ENCODE peak calls at places on chromosomes 12 and 14, in eight cellular contexts. X, C, T, J, G, I, K and P are unnamed samples. For H3K9me3, the result is how much of the 10 kb centered on the place peaks cover.

GRCh38 chr14:65290830-65291229 is 121.7 kb upstream of the FUT8 start:
- DNase-seq in X (no peak), C (peak), T (no peak), J (no peak), G (no peak), I (peak), K (no peak), P (no peak)

GRCh38 chr12:91349451-91349850 is 166.8 kb upstream of the DCN start:
- DNase-seq in X (no peak), C (no peak), T (no peak), J (no peak), G (no peak), I (no peak), K (no peak), P (no peak)

GRCh38 chr14:68666206-68666730 is 126.6 kb downstream of the ZFP36L1 start:
- DNase-seq in X (no peak), C (peak), T (no peak), J (no peak), G (no peak), I (peak), K (no peak), P (no peak)

GRCh38 chr12:27981874-27982273 is 9.3 kb upstream of the PTHLH start:
- DNase-seq in X (no peak), C (peak), T (no peak), J (no peak), G (no peak), I (no peak), K (no peak), P (no peak)

GRCh38 chr12:131089526-131090253 is 136.0 kb downstream of the ADGRD1 start:
- DNase-seq in X (peak), C (no peak), T (no peak), J (no peak), G (no peak), I (no peak), K (no peak), P (no peak)

GRCh38 chr12:131422185-131422515 is 288.7 kb upstream of the SFSWAP start:
- DNase-seq in X (no peak), C (no peak), T (no peak), J (no peak), G (no peak), I (no peak), K (no peak), P (no peak)

GRCh38 chr12:105330938-105331804 is 680 bp downstream of the C12orf75 start:
- DNase-seq in X (peak), C (peak), T (peak), J (no peak), G (peak), I (no peak), K (peak), P (no peak)

GRCh38 chr14:81433378-81433777 is 33.3 kb upstream of the STON2 start:
- DNase-seq in X (no peak), C (no peak), T (no peak), J (no peak), G (no peak), I (no peak), K (no peak), P (no peak)

GRCh38 chr14:50658203-50658602 is 9.9 kb downstream of the SAV1 start:
- DNase-seq in X (no peak), C (peak), T (no peak), J (no peak), G (no peak), I (peak), K (no peak), P (no peak)

GRCh38 chr14:71319646-71320045 is 412.4 kb downstream of the PCNX1 start:
- DNase-seq in X (no peak), C (no peak), T (no peak), J (no peak), G (no peak), I (no peak), K (peak), P (no peak)

GRCh38 chr12:49529409-49529808 is 9.4 kb upstream of the KCNH3 start:
- DNase-seq in X (no peak), C (no peak), T (no peak), J (no peak), G (no peak), I (no peak), K (no peak), P (no peak)

GRCh38 chr14:41087056-41087455 is 519.6 kb upstream of the LRFN5 start:
- DNase-seq in X (no peak), C (no peak), T (no peak), J (no peak), G (no peak), I (no peak), K (no peak), P (no peak)

GRCh38 chr12:123453165-123453564 is 4.8 kb upstream of the SNRNP35 start:
- DNase-seq in X (no peak), C (no peak), T (no peak), J (no peak), G (no peak), I (no peak), K (no peak), P (no peak)

GRCh38 chr14:36701144-36701543 is 39.5 kb downstream of the PAX9 start:
- DNase-seq in X (no peak), C (no peak), T (no peak), J (no peak), G (no peak), I (no peak), K (no peak), P (no peak)

GRCh38 chr14:105180598-105181528 is at the start of gene NUDT14:
- DNase-seq in X (peak), C (peak), T (peak), J (no peak), G (no peak), I (peak), K (peak), P (peak)

GRCh38 chr14:65958664-65959562 is 527.3 kb upstream of the CCDC196 start:
- DNase-seq in X (no peak), C (peak), T (peak), J (peak), G (no peak), I (peak), K (peak), P (no peak)

GRCh38 chr12:128267246-128267622 is 264 bp downstream of the TMEM132C start:
- DNase-seq in X (no peak), C (no peak), T (no peak), J (no peak), G (no peak), I (no peak), K (no peak), P (no peak)

GRCh38 chr12:132561784-132562156 is 48.6 kb downstream of the LRCOL1 start:
- DNase-seq in X (peak), C (peak), T (no peak), J (no peak), G (no peak), I (no peak), K (peak), P (no peak)

GRCh38 chr12:89568484-89568883 is 42.6 kb upstream of the POC1B start:
- DNase-seq in X (no peak), C (no peak), T (no peak), J (no peak), G (no peak), I (no peak), K (no peak), P (no peak)

GRCh38 chr12:115094163-115094816 is 410.3 kb upstream of the TBX3 start:
- DNase-seq in X (no peak), C (no peak), T (no peak), J (no peak), G (no peak), I (no peak), K (no peak), P (no peak)

GRCh38 chr12:12467701-12468218 is 94.9 kb downstream of the DUSP16 start:
- DNase-seq in X (no peak), C (no peak), T (peak), J (no peak), G (no peak), I (no peak), K (no peak), P (peak)

GRCh38 chr12:89960607-89961394 is 252.2 kb upstream of the ATP2B1 start:
- DNase-seq in X (no peak), C (no peak), T (no peak), J (no peak), G (no peak), I (no peak), K (no peak), P (no peak)

GRCh38 chr14:73105050-73105449 is 31.3 kb upstream of the PSEN1 start:
- DNase-seq in X (no peak), C (no peak), T (no peak), J (no peak), G (no peak), I (no peak), K (no peak), P (no peak)

GRCh38 chr14:102201369-102201748 is 61.7 kb downstream of the WDR20 start:
- DNase-seq in X (no peak), C (no peak), T (no peak), J (no peak), G (no peak), I (no peak), K (no peak), P (no peak)

GRCh38 chr12:108856428-108857157 is 790 bp downstream of the SSH1 start:
- DNase-seq in X (peak), C (peak), T (peak), J (no peak), G (peak), I (peak), K (peak), P (peak)

GRCh38 chr14:61145903-61146411 is 135.2 kb downstream of the TMEM30B start:
- DNase-seq in X (no peak), C (peak), T (no peak), J (no peak), G (no peak), I (no peak), K (no peak), P (no peak)

GRCh38 chr12:113461666-113462065 is 10.0 kb downstream of the LHX5 start:
- DNase-seq in X (no peak), C (peak), T (no peak), J (peak), G (no peak), I (no peak), K (peak), P (no peak)

GRCh38 chr12:67855103-67855502 is 134.1 kb upstream of the IFNG-AS1 start:
- DNase-seq in X (no peak), C (no peak), T (no peak), J (no peak), G (no peak), I (no peak), K (no peak), P (no peak)

GRCh38 chr12:49827351-49828099 is 688 bp downstream of the NCKAP5L start:
- DNase-seq in X (peak), C (peak), T (peak), J (peak), G (peak), I (peak), K (peak), P (peak)

GRCh38 chr14:82642425-82642824 is 1108.8 kb upstream of the SEL1L start:
- DNase-seq in X (peak), C (no peak), T (no peak), J (no peak), G (no peak), I (no peak), K (no peak), P (no peak)

GRCh38 chr12:121861549-121862254 is 3.0 kb upstream of the HPD start:
- DNase-seq in X (no peak), C (peak), T (no peak), J (no peak), G (no peak), I (no peak), K (no peak), P (no peak)

GRCh38 chr12:132384916-132385315 is 55.5 kb upstream of the GALNT9 start:
- DNase-seq in X (no peak), C (no peak), T (no peak), J (no peak), G (no peak), I (no peak), K (no peak), P (no peak)

GRCh38 chr14:99578541-99579044 is 25.4 kb downstream of the CCDC85C start:
- DNase-seq in X (peak), C (no peak), T (no peak), J (no peak), G (no peak), I (no peak), K (no peak), P (no peak)

GRCh38 chr12:46455648-46456352 is 83.2 kb upstream of the SLC38A2 start:
- DNase-seq in X (peak), C (no peak), T (no peak), J (no peak), G (no peak), I (no peak), K (no peak), P (no peak)

DNA sequence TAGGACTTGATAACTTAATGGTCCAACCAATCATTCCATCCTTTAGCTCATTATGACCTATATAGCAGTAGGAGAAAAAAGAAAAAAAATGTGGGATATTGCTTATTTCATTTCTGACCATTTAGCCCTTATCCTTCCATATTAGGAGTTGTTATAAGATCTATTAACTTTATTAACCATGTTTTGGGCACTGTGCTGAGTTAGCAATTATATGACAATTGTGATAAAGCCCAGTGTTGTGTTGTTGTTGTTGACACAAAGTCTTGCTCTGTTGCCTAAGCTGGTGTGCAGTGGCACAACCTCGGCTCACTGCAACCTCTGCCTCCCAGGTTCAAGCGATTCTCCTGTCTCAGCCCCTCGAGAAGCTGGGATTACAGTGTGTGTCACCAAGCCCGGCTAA is 569.7 kb upstream of the FOXG1 start:
- DNase-seq in X (no peak), C (no peak), T (no peak), J (no peak), G (no peak), I (no peak), K (no peak), P (no peak)
- H3K9me3 ChIP-seq in X (under half), C (under half), T (under half), J (under half), G (under half), I (under half), K (under half), P (under half)

DNA sequence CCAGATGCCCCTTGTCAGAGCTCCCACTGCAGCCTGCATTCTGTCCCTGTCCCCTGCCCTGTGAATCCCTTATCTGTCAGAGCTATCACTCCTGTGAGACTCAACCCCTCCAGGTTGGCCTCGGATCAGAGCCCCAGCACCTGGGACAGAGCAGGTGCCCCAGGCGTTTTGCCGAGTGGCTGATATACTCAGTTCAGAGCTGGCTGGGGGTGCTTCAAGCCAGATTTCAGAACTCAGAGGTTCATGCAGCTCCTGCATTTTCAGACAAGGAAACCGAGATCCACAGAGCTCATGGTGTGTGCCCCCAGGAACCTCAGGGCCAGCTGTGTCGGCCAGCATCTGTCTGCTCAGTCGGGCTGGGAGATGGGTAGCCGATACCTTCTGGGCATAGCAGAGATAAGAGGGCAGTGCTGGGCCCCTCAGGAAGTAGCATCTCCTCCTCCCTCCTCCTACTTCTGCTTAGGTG is 228.0 kb upstream of the RTL1 start:
- DNase-seq in X (no peak), C (no peak), T (no peak), J (no peak), G (peak), I (no peak), K (no peak), P (no peak)
- H3K9me3 ChIP-seq in X (under half), C (under half), T (under half), J (under half), G (under half), I (under half), K (under half), P (under half)

GRCh38 chr14:28656704-28657255 is 109.8 kb upstream of the FOXG1 start:
- DNase-seq in X (no peak), C (no peak), T (no peak), J (no peak), G (no peak), I (no peak), K (no peak), P (no peak)

GRCh38 chr14:28653521-28653920 is 113.1 kb upstream of the FOXG1 start:
- DNase-seq in X (no peak), C (no peak), T (no peak), J (no peak), G (no peak), I (no peak), K (no peak), P (no peak)

GRCh38 chr14:28651148-28651547 is 115.4 kb upstream of the FOXG1 start:
- DNase-seq in X (no peak), C (peak), T (no peak), J (no peak), G (no peak), I (no peak), K (no peak), P (no peak)

GRCh38 chr14:28652782-28653181 is 113.8 kb upstream of the FOXG1 start:
- DNase-seq in X (no peak), C (peak), T (no peak), J (no peak), G (no peak), I (no peak), K (no peak), P (no peak)
- H3K9me3 ChIP-seq in X (under half), C (under half), T (under half), J (under half), G (under half), I (under half), K (under half), P (under half)

DNA sequence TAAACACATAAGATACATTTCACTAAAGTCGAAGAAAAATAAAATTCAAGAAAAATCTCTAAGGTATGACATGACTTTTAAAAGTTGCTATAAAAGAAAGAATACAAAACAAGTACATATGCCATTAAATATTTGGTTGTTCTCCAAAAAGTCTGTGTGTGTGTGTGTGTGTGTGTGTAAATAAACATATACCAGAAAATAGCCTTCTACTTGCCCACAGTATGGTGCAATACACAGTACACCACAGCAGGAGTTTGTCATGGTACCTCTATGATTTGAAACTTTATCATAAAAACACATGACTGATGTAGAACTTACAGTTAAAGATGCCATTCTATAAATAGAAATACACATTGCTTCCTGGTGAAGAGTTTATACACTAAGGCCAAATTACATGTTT is 692.7 kb upstream of the MGAT4C start:
- DNase-seq in X (no peak), C (peak), T (no peak), J (no peak), G (no peak), I (no peak), K (no peak), P (no peak)
- H3K9me3 ChIP-seq in X (under half), C (under half), T (under half), J (under half), G (under half), I (under half), K (under half), P (under half)

DNA sequence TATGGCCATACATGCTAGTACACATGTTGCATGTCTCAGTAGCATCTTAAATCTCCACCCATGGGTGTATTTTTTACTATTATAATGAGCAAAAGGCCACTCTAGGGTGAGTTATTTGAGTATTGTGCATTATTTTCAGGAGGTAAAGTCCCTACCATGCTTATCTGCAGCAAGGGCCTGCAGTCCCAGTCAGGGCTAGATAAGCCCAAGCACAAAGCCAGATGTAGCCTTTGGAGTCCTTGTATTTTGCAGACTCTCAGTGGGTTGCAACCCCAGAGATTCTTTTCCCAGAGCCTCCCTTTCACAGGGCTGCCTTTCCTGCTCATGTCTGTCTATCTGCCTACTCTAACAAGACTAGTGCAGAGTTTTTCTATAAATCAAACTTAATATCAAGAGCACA is 295.3 kb downstream of the IPO8 start:
- DNase-seq in X (no peak), C (no peak), T (no peak), J (no peak), G (no peak), I (no peak), K (no peak), P (no peak)
- H3K9me3 ChIP-seq in X (under half), C (under half), T (under half), J (under half), G (under half), I (under half), K (under half), P (under half)

DNA sequence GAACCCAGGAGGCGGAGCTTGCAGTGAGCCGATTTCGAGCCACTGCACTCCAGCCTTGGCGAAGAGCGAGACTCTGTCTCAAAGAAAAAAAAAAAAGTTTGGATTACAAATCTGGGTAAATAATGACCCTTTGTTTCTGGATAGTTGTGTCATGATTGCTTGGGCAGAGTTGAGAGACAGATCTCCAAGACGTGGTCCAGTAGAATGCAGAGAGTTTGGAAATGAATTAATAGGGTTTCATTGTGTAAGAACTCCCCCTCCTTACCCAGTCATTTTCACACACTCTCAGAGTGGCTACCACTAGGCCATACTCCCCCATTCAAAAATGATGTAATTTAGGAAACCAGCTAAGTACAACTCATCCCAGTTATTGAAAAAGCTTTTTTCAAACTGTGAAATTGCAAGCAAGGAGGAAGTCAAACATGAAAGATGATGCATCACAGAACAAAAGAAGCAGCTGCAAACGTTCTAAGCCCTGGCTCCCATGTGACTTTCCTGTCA is 1331.9 kb downstream of the AACS start:
- DNase-seq in X (no peak), C (no peak), T (no peak), J (no peak), G (no peak), I (no peak), K (no peak), P (no peak)
- H3K9me3 ChIP-seq in X (under half), C (under half), T (under half), J (under half), G (under half), I (under half), K (under half), P (under half)